ENCODE peak calls at places on chromosomes 13 and 19, in seven cellular contexts. O is suprapubic skin, C is sigmoid colon, J is B cell, Y is HFF-Myc, L is GM10248, D is spleen. W is an unnamed sample.
A peak's percentile ranks its signal among the peaks of the same experiment; 100 is the strongest.

GRCh38 chr19:4803736-4804695 is 12.5 kb downstream of the FEM1A start:
- DNase-seq in Y (no peak), L (peak; percentile 84), C (no peak), O (no peak), D (peak; percentile 84), J (peak; percentile 82), W (peak; percentile 84)

GRCh38 chr13:28684257-28684656 is 25.3 kb downstream of the POMP start:
- DNase-seq in O (no peak), L (no peak), J (no peak), D (no peak), C (no peak), Y (no peak), W (no peak)

GRCh38 chr19:5339470-5339949 is 1.1 kb downstream of the PTPRS start:
- DNase-seq in J (peak; percentile 70), L (no peak), O (no peak), Y (no peak), D (no peak), C (no peak), W (no peak)

GRCh38 chr13:24650157-24650556 is 30.1 kb upstream of the ATP12A start:
- DNase-seq in L (no peak), C (no peak), Y (peak; percentile 88), J (no peak), D (no peak), O (no peak), W (no peak)

GRCh38 chr13:51339952-51340732 is 651 bp downstream of the SERPINE3 start:
- DNase-seq in Y (no peak), J (no peak), L (no peak), D (no peak), O (no peak), C (no peak), W (no peak)

GRCh38 chr19:27792576-27793127 is 1420.3 kb downstream of the UQCRFS1 start:
- DNase-seq in L (no peak), Y (no peak), O (no peak), C (no peak), J (no peak), D (no peak), W (no peak)

GRCh38 chr13:79480954-79481684 is at the start of gene NDFIP2:
- DNase-seq in O (peak; percentile 91), D (peak; percentile 94), Y (peak; percentile 56), C (peak; percentile 88), J (peak; percentile 44), L (peak; percentile 80), W (peak; percentile 88)

GRCh38 chr13:102244617-102245227 is 157.1 kb downstream of the FGF14 start:
- DNase-seq in J (no peak), L (no peak), Y (no peak), C (no peak), D (no peak), O (no peak), W (no peak)

GRCh38 chr13:113897966-113898365 is 34.1 kb upstream of the GAS6 start:
- DNase-seq in J (no peak), O (no peak), L (no peak), C (no peak), D (no peak), Y (no peak), W (no peak)

GRCh38 chr13:29369060-29369743 is 226.3 kb downstream of the SLC7A1 start:
- DNase-seq in C (no peak), Y (peak; percentile 17), J (peak; percentile 32), O (no peak), L (no peak), D (no peak), W (no peak)

GRCh38 chr19:52789440-52789839 is 2.8 kb upstream of the ZNF600 start:
- DNase-seq in O (no peak), J (no peak), C (no peak), D (no peak), L (no peak), Y (no peak), W (no peak)

GRCh38 chr13:28001837-28002473 is 13.5 kb upstream of the URAD start:
- DNase-seq in D (no peak), J (no peak), L (no peak), O (no peak), C (no peak), Y (no peak), W (no peak)

GRCh38 chr13:31016342-31017325 is 84.2 kb downstream of the TEX26 start:
- DNase-seq in D (no peak), L (no peak), C (no peak), J (no peak), Y (no peak), O (no peak), W (no peak)

GRCh38 chr13:30819136-30819875 is 84.0 kb downstream of the ALOX5AP start:
- DNase-seq in L (no peak), D (no peak), O (no peak), Y (no peak), J (no peak), C (peak; percentile 34), W (no peak)

GRCh38 chr13:50893211-50893852 is 16.3 kb upstream of the RNASEH2B start:
- DNase-seq in J (no peak), Y (no peak), O (no peak), L (peak; percentile 42), D (no peak), C (no peak), W (no peak)

GRCh38 chr13:51397262-51397933 is 55.4 kb downstream of the INTS6 start:
- DNase-seq in O (no peak), C (peak; percentile 84), J (no peak), D (no peak), L (no peak), Y (peak; percentile 6), W (no peak)

GRCh38 chr19:41993612-41994483 is at the start of gene ATP1A3:
- DNase-seq in L (peak; percentile 82), Y (no peak), J (peak; percentile 96), C (no peak), D (peak; percentile 89), O (no peak), W (no peak)

GRCh38 chr19:413756-414420 is 4.9 kb upstream of the C2CD4C start:
- DNase-seq in J (no peak), D (peak; percentile 36), C (no peak), L (no peak), O (no peak), Y (no peak), W (no peak)

GRCh38 chr19:40704491-40705361 is 12.0 kb downstream of the COQ8B start:
- DNase-seq in J (no peak), L (no peak), Y (no peak), D (no peak), C (no peak), O (no peak), W (no peak)

GRCh38 chr19:31639306-31639705 is 290.1 kb upstream of the TSHZ3 start:
- DNase-seq in O (no peak), Y (no peak), D (no peak), J (no peak), L (no peak), C (no peak), W (no peak)

GRCh38 chr19:4524808-4525562 is 6.7 kb upstream of the PLIN4 start:
- DNase-seq in C (no peak), Y (no peak), L (peak; percentile 77), J (peak; percentile 85), O (no peak), D (peak; percentile 90), W (peak; percentile 78)

GRCh38 chr19:29579308-29579910 is 26.7 kb upstream of the POP4 start:
- DNase-seq in L (no peak), O (peak; percentile 62), Y (no peak), C (no peak), D (no peak), J (no peak), W (no peak)

GRCh38 chr19:36060430-36060829 is 5.7 kb downstream of the WDR62 start:
- DNase-seq in L (peak; percentile 63), D (peak; percentile 73), J (no peak), C (no peak), Y (no peak), O (no peak), W (no peak)

DNA sequence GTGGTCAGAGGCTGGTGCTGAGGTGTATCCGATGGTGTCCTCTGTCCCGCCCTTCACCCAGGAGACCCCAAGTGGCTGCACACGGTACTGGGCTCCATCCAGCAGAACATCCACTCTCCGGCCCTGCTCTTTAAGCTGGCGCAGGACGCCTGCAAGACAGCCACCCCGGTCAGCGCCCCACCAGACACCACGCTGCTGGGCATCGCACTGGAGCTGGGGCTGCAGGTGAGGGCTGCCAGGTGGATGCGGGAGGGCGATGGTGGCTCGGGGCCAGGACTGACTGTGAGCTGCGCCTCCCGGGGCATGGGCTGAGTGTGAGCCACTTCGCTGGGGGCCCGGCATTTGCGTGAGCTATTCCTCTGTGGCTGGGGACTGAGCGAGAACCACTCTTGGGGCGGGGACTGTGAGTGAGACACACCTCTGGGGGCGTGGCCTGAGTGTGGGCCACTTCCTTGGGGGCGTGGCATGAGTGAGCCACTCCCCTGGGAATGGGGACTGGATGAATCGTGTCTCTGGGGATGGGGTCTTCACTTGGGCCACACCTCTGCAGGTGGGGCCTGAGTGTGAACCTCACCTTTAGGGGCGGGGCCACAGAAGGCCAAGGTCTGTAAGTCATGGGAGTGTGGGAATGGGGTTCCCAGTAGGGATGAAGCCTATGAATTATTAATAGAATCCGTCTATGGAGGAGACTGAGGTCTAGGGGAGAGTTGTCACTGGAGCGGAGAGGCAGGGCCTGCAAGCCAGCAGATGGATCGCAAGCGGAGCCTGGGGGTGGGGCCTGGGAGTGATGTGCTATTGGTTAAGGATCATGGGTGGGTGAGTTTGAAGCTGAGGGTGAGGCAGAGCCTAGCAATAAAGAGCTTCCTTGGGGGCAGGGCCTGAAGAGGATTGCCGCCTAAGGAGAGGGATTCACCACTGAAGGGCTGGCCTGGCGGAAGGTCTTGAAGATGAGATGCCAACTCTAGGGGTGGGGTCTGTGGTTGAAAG is 30.5 kb downstream of the ZSWIM4 start:
- DNase-seq in L (no peak), C (no peak), O (no peak), J (no peak), D (peak; percentile 68), Y (no peak), W (no peak)
- TF ChIP-seq CTCF in L (no peak), C (no peak), O (no peak), J (no peak), D (no peak), Y (peak; percentile 7), W (peak; percentile 47)

DNA sequence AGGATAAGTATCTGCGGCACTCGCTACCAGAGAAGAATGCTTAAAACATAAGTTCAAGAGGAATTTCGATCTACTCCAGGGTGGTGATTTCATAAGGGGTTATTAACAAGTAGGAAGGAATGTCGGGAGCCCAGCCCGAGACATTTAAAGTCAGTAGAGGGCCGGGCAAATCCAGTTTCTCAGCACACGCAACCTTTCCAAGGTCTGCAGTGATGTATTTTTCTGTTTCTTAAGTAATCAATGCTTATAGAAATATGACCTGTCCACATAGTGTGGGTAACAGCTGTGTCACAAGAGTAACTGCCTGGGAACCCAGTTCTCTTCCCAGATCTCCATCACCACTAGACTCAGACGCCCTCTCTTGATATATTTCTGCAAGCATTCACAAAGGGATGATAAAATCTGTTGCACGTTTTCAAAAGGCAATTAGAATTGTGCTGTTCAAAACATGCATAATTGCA is 525.9 kb downstream of the MYO16 start:
- DNase-seq in O (no peak), D (no peak), L (no peak), Y (no peak), C (no peak), J (no peak), W (no peak)
- TF ChIP-seq CTCF in O (no peak), D (no peak), L (no peak), Y (no peak), C (no peak), J (no peak), W (no peak)

GRCh38 chr19:45200614-45201013 is 22.0 kb downstream of the BLOC1S3 start:
- DNase-seq in L (no peak), Y (peak; percentile 25), O (no peak), J (no peak), C (no peak), D (no peak), W (no peak)
- TF ChIP-seq CTCF in L (no peak), Y (peak; percentile 39), O (no peak), J (no peak), C (no peak), D (peak; percentile 29), W (peak; percentile 72)

GRCh38 chr19:38544569-38545315 is 73.0 kb downstream of the MAP4K1 start:
- DNase-seq in J (no peak), L (no peak), O (no peak), Y (no peak), D (no peak), C (no peak), W (no peak)
- TF ChIP-seq CTCF in J (peak; percentile 39), L (no peak), O (no peak), Y (peak; percentile 41), D (no peak), C (no peak), W (peak; percentile 76)

W was measured in type B pancreatic cell.